ENCODE peak calls at places on chromosomes 4 and X, in four cellular contexts. One of them, this sample, is unnamed.
A peak's percentile ranks its signal among the peaks of the same experiment; 100 is the strongest.

GRCh38 chrX:38701073-38701472 is 100.2 kb upstream of the MID1IP1 start:
- DNase-seq in M059J: no peak
- DNase-seq in progenitor cell of endocrine pancreas: no peak
- DNase-seq in retina: no peak
- DNase-seq in this sample: no peak

GRCh38 chr4:89820005-89820404 is 17.0 kb downstream of the SNCA start:
- DNase-seq in M059J: no peak
- DNase-seq in progenitor cell of endocrine pancreas: no peak
- DNase-seq in retina: no peak
- DNase-seq in this sample: no peak

GRCh38 chr4:60683357-60683756 is 516.8 kb upstream of the ADGRL3 start:
- DNase-seq in M059J: peak; percentile 38
- DNase-seq in progenitor cell of endocrine pancreas: no peak
- DNase-seq in retina: no peak
- DNase-seq in this sample: no peak

GRCh38 chr4:8688041-8688907 is 95.7 kb downstream of the CPZ start:
- DNase-seq in M059J: no peak
- DNase-seq in progenitor cell of endocrine pancreas: peak; percentile 68
- DNase-seq in retina: peak; percentile 94
- DNase-seq in this sample: peak; percentile 69

GRCh38 chr4:176385601-176386000 is 65.8 kb downstream of the SPCS3 start:
- DNase-seq in M059J: no peak
- DNase-seq in progenitor cell of endocrine pancreas: no peak
- DNase-seq in retina: no peak
- DNase-seq in this sample: no peak

GRCh38 chr4:124278477-124278876 is 434.1 kb downstream of the ANKRD50 start:
- DNase-seq in M059J: peak; percentile 66
- DNase-seq in progenitor cell of endocrine pancreas: no peak
- DNase-seq in retina: no peak
- DNase-seq in this sample: no peak

GRCh38 chrX:153866302-153867019 is 19.5 kb downstream of the L1CAM start:
- DNase-seq in M059J: no peak
- DNase-seq in progenitor cell of endocrine pancreas: no peak
- DNase-seq in retina: no peak
- DNase-seq in this sample: peak; percentile 12

GRCh38 chrX:20530319-20530979 is 263.7 kb upstream of the RPS6KA3 start:
- DNase-seq in M059J: peak; percentile 54
- DNase-seq in progenitor cell of endocrine pancreas: peak; percentile 59
- DNase-seq in retina: peak; percentile 76
- DNase-seq in this sample: peak; percentile 8

GRCh38 chr4:26787461-26788340 is 72.9 kb upstream of the STIM2 start:
- DNase-seq in M059J: peak; percentile 92
- DNase-seq in progenitor cell of endocrine pancreas: no peak
- DNase-seq in retina: peak; percentile 32
- DNase-seq in this sample: no peak

GRCh38 chr4:95850161-95850560 is 10.3 kb downstream of the PDHA2 start:
- DNase-seq in M059J: no peak
- DNase-seq in progenitor cell of endocrine pancreas: no peak
- DNase-seq in retina: no peak
- DNase-seq in this sample: no peak

GRCh38 chr4:40990202-40990898 is 224.0 kb downstream of the APBB2 start:
- DNase-seq in M059J: peak; percentile 97
- DNase-seq in progenitor cell of endocrine pancreas: no peak
- DNase-seq in retina: no peak
- DNase-seq in this sample: no peak

GRCh38 chr4:101192244-101192643 is 155.1 kb downstream of the PPP3CA start:
- DNase-seq in M059J: no peak
- DNase-seq in progenitor cell of endocrine pancreas: no peak
- DNase-seq in retina: no peak
- DNase-seq in this sample: no peak

GRCh38 chrX:7019555-7019954 is 128.0 kb upstream of the STS start:
- DNase-seq in M059J: no peak
- DNase-seq in progenitor cell of endocrine pancreas: no peak
- DNase-seq in retina: no peak
- DNase-seq in this sample: no peak

GRCh38 chr4:184784628-184785257 is 41.0 kb downstream of the ACSL1 start:
- DNase-seq in M059J: no peak
- DNase-seq in progenitor cell of endocrine pancreas: no peak
- DNase-seq in retina: no peak
- DNase-seq in this sample: no peak

This sample was measured in frontal cortex.